ENCODE peak calls at places on chromosomes 12 and 14, in seven cellular contexts. R, P, U, M, K, Y and J are unnamed samples.

GRCh38 chr12:49277466-49277865 is 12.6 kb downstream of the TUBA1C start:
- DNase-seq in R (no peak), P (no peak), U (no peak), M (no peak), K (no peak), Y (no peak), J (no peak)

GRCh38 chr14:31930493-31931225 is 146.4 kb upstream of the ARHGAP5 start:
- DNase-seq in R (no peak), P (no peak), U (no peak), M (no peak), K (peak; percentile 46), Y (no peak), J (peak; percentile 47)

GRCh38 chr14:48563465-48563864 is 888.1 kb upstream of the MDGA2 start:
- DNase-seq in R (no peak), P (no peak), U (no peak), M (peak; percentile 62), K (no peak), Y (no peak), J (no peak)

GRCh38 chr12:80648866-80649265 is 58.6 kb upstream of the MYF6 start:
- DNase-seq in R (no peak), P (no peak), U (peak; percentile 24), M (peak; percentile 11), K (peak; percentile 87), Y (no peak), J (peak; percentile 86)

GRCh38 chr14:55333785-55334485 is 62.7 kb downstream of the FBXO34 start:
- DNase-seq in R (no peak), P (no peak), U (no peak), M (no peak), K (peak; percentile 17), Y (no peak), J (peak; percentile 25)

GRCh38 chr12:133081408-133081806 is 684 bp downstream of the ZNF140 start:
- DNase-seq in R (no peak), P (no peak), U (no peak), M (no peak), K (no peak), Y (no peak), J (no peak)

GRCh38 chr12:85831327-85831990 is 4.8 kb downstream of the RASSF9 start:
- DNase-seq in R (no peak), P (no peak), U (no peak), M (no peak), K (no peak), Y (no peak), J (no peak)

GRCh38 chr12:29333178-29333577 is 47.8 kb downstream of the ERGIC2 start:
- DNase-seq in R (no peak), P (no peak), U (no peak), M (no peak), K (peak; percentile 15), Y (no peak), J (no peak)

GRCh38 chr14:50363734-50364113 is 33.0 kb downstream of the CDKL1 start:
- DNase-seq in R (no peak), P (no peak), U (peak; percentile 43), M (no peak), K (no peak), Y (peak; percentile 78), J (no peak)

GRCh38 chr12:131133015-131133905 is 179.6 kb downstream of the ADGRD1 start:
- DNase-seq in R (peak; percentile 49), P (no peak), U (peak; percentile 15), M (peak; percentile 74), K (no peak), Y (no peak), J (no peak)

GRCh38 chr12:1939745-1940607 is 21.5 kb upstream of the CACNA2D4 start:
- DNase-seq in R (peak; percentile 92), P (peak; percentile 90), U (peak; percentile 87), M (peak; percentile 74), K (peak; percentile 70), Y (no peak), J (peak; percentile 46)

GRCh38 chr14:54226103-54226502 is 170.7 kb upstream of the CDKN3 start:
- DNase-seq in R (no peak), P (no peak), U (peak; percentile 45), M (peak; percentile 30), K (no peak), Y (no peak), J (no peak)

GRCh38 chr14:78202178-78202577 is 32.0 kb downstream of the NRXN3 start:
- DNase-seq in R (no peak), P (no peak), U (no peak), M (no peak), K (no peak), Y (no peak), J (no peak)

GRCh38 chr12:51190820-51191219 is 17.9 kb upstream of the TFCP2 start:
- DNase-seq in R (no peak), P (no peak), U (no peak), M (no peak), K (no peak), Y (no peak), J (no peak)

GRCh38 chr12:15274561-15274967 is 47.7 kb upstream of the PTPRO start:
- DNase-seq in R (no peak), P (no peak), U (no peak), M (peak; percentile 98), K (no peak), Y (no peak), J (no peak)

GRCh38 chr12:53453953-53454640 is 2.2 kb downstream of the PCBP2 start:
- DNase-seq in R (no peak), P (no peak), U (no peak), M (no peak), K (no peak), Y (no peak), J (no peak)

GRCh38 chr12:1812650-1813302 is 7.6 kb upstream of the LRTM2 start:
- DNase-seq in R (peak; percentile 74), P (no peak), U (peak; percentile 83), M (peak; percentile 80), K (no peak), Y (no peak), J (peak; percentile 29)

GRCh38 chr12:11555743-11556625 is 93.5 kb upstream of the ETV6 start:
- DNase-seq in R (no peak), P (no peak), U (peak; percentile 6), M (no peak), K (no peak), Y (no peak), J (peak; percentile 33)

GRCh38 chr14:31596691-31597090 is 35.5 kb downstream of the NUBPL start:
- DNase-seq in R (no peak), P (no peak), U (no peak), M (no peak), K (peak; percentile 3), Y (no peak), J (peak; percentile 10)

GRCh38 chr12:11822071-11822818 is 172.8 kb downstream of the ETV6 start:
- DNase-seq in R (no peak), P (no peak), U (peak; percentile 58), M (peak; percentile 56), K (no peak), Y (no peak), J (peak; percentile 77)

GRCh38 chr12:68237068-68237467 is 11.5 kb upstream of the IL26 start:
- DNase-seq in R (no peak), P (no peak), U (peak; percentile 50), M (no peak), K (no peak), Y (no peak), J (no peak)

GRCh38 chr12:68236421-68237059 is 10.9 kb upstream of the IL26 start:
- DNase-seq in R (no peak), P (no peak), U (no peak), M (peak; percentile 48), K (no peak), Y (peak; percentile 46), J (no peak)

GRCh38 chr12:68234140-68234539 is 8.5 kb upstream of the IL26 start:
- DNase-seq in R (no peak), P (no peak), U (no peak), M (no peak), K (no peak), Y (no peak), J (no peak)

GRCh38 chr12:68237523-68238070 is 12.0 kb upstream of the IL26 start:
- DNase-seq in R (no peak), P (no peak), U (no peak), M (no peak), K (peak; percentile 22), Y (no peak), J (peak; percentile 52)

DNA sequence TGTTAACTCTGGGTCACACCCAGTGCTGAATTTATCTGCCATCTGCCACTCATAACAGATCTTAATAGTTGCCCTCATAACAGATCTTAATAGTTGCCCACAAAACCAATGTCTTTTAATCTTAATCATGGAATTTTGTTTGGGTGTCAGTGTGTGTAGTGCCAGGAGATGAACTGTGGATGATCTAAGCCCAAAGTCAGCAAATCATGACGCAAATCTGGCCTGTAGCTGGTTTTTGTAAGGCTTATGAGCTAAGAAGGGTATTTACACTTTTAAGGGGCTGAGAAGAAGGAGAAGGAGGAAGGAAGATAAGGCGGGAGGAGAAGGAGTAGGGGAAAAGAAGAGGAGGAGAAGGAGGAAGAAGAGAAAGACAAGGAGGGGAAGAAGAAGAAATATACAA is 10.0 kb upstream of the IL26 start:
- DNase-seq in R (no peak), P (no peak), U (no peak), M (no peak), K (no peak), Y (no peak), J (no peak)
- TF ChIP-seq CTCF in R (no peak), P (no peak), U (no peak), M (no peak), K (no peak), Y (no peak), J (no peak)

GRCh38 chr12:120725659-120726509 is at the start of gene ACADS:
- DNase-seq in R (peak; percentile 96), P (peak; percentile 92), U (peak; percentile 87), M (peak; percentile 69), K (peak; percentile 29), Y (peak; percentile 38), J (peak; percentile 52)
- TF ChIP-seq CTCF in R (no peak), P (no peak), U (no peak), M (no peak), K (no peak), Y (peak; percentile 8), J (no peak)

GRCh38 chr14:104217486-104218360 is 79.3 kb downstream of the KIF26A start:
- DNase-seq in R (peak; percentile 51), P (peak; percentile 20), U (no peak), M (no peak), K (no peak), Y (no peak), J (no peak)

GRCh38 chr14:104214819-104215218 is 76.4 kb downstream of the KIF26A start:
- DNase-seq in R (peak; percentile 20), P (no peak), U (no peak), M (no peak), K (no peak), Y (no peak), J (no peak)

GRCh38 chr14:104214411-104214810 is 76.0 kb downstream of the KIF26A start:
- DNase-seq in R (no peak), P (no peak), U (no peak), M (no peak), K (no peak), Y (no peak), J (no peak)

GRCh38 chr14:104216457-104216856 is 78.1 kb downstream of the KIF26A start:
- DNase-seq in R (peak; percentile 57), P (peak; percentile 17), U (no peak), M (no peak), K (no peak), Y (no peak), J (no peak)

GRCh38 chr14:104215706-104216334 is 77.4 kb downstream of the KIF26A start:
- DNase-seq in R (peak; percentile 60), P (peak; percentile 27), U (no peak), M (no peak), K (no peak), Y (no peak), J (no peak)
- TF ChIP-seq CTCF in R (no peak), P (no peak), U (no peak), M (no peak), K (no peak), Y (no peak), J (no peak)

GRCh38 chr12:79448816-79449215 is 241.9 kb downstream of the PAWR start:
- DNase-seq in R (no peak), P (no peak), U (no peak), M (no peak), K (no peak), Y (no peak), J (no peak)
- TF ChIP-seq CTCF in R (no peak), P (no peak), U (no peak), M (no peak), K (no peak), Y (no peak), J (no peak)